ENCODE peak calls at places on chromosomes 11 and 22, in ten cellular contexts. Y, J, V, W, G, Z, A, L, N and C are unnamed samples.
A peak's percentile ranks its signal among the peaks of the same experiment; 100 is the strongest.

GRCh38 chr22:44445731-44446130 is 52.3 kb downstream of the RTL6 start:
- DNase-seq in Y (no peak), J (no peak), V (no peak), W (no peak), G (no peak), Z (no peak), A (no peak), L (no peak), N (no peak), C (no peak)

GRCh38 chr11:121476379-121477032 is 23.7 kb upstream of the SORL1-AS1 start:
- DNase-seq in Y (no peak), J (no peak), V (no peak), W (no peak), G (no peak), Z (no peak), A (peak; percentile 38), L (no peak), N (no peak), C (no peak)

GRCh38 chr11:57405271-57405890 is 14.9 kb upstream of the PRG2 start:
- DNase-seq in Y (no peak), J (no peak), V (no peak), W (no peak), G (no peak), Z (no peak), A (no peak), L (no peak), N (no peak), C (no peak)

GRCh38 chr22:36510966-36511881 is 4.4 kb upstream of the FOXRED2 start:
- DNase-seq in Y (peak; percentile 55), J (peak; percentile 12), V (peak; percentile 50), W (peak; percentile 10), G (no peak), Z (no peak), A (peak; percentile 68), L (peak; percentile 44), N (peak; percentile 38), C (peak; percentile 48)

GRCh38 chr22:38826801-38827200 is 17.0 kb downstream of the NPTXR start:
- DNase-seq in Y (no peak), J (no peak), V (no peak), W (no peak), G (no peak), Z (no peak), A (no peak), L (no peak), N (no peak), C (no peak)

GRCh38 chr11:29334781-29335140 is 682.1 kb downstream of the KCNA4 start:
- DNase-seq in Y (no peak), J (no peak), V (no peak), W (no peak), G (no peak), Z (no peak), A (no peak), L (no peak), N (no peak), C (no peak)

GRCh38 chr11:95138448-95138847 is 48.8 kb downstream of the ENDOD1 start:
- DNase-seq in Y (no peak), J (no peak), V (no peak), W (no peak), G (no peak), Z (no peak), A (peak; percentile 61), L (peak; percentile 27), N (peak; percentile 42), C (no peak)

GRCh38 chr11:64607381-64608259 is 16.6 kb downstream of the SLC22A12 start:
- DNase-seq in Y (no peak), J (no peak), V (no peak), W (no peak), G (peak; percentile 11), Z (no peak), A (no peak), L (no peak), N (no peak), C (no peak)

GRCh38 chr11:43555811-43556210 is 124.7 kb upstream of the HSD17B12 start:
- DNase-seq in Y (no peak), J (no peak), V (no peak), W (no peak), G (peak; percentile 17), Z (no peak), A (no peak), L (peak; percentile 26), N (peak; percentile 31), C (no peak)

GRCh38 chr11:17014321-17014773 is at the start of gene PLEKHA7:
- DNase-seq in Y (no peak), J (no peak), V (no peak), W (no peak), G (no peak), Z (no peak), A (peak; percentile 68), L (no peak), N (no peak), C (no peak)

GRCh38 chr11:130070829-130071205 is 1.1 kb downstream of the APLP2 start:
- DNase-seq in Y (peak; percentile 70), J (no peak), V (peak; percentile 9), W (no peak), G (no peak), Z (no peak), A (no peak), L (peak; percentile 45), N (peak; percentile 26), C (no peak)

GRCh38 chr11:23540101-23540561 is 679.9 kb upstream of the CCDC179 start:
- DNase-seq in Y (peak; percentile 39), J (no peak), V (peak; percentile 19), W (no peak), G (no peak), Z (no peak), A (peak; percentile 67), L (peak; percentile 89), N (peak; percentile 46), C (peak; percentile 57)

GRCh38 chr11:118002541-118003019 is 16.4 kb downstream of the IL10RA start:
- DNase-seq in Y (peak; percentile 85), J (no peak), V (peak; percentile 11), W (no peak), G (no peak), Z (no peak), A (no peak), L (no peak), N (no peak), C (no peak)

GRCh38 chr11:58574851-58575250 is 805 bp downstream of the LPXN start:
- DNase-seq in Y (no peak), J (no peak), V (peak; percentile 69), W (no peak), G (no peak), Z (no peak), A (no peak), L (peak; percentile 60), N (peak; percentile 57), C (no peak)

GRCh38 chr11:103322861-103323260 is 213.6 kb downstream of the DYNC2H1 start:
- DNase-seq in Y (no peak), J (no peak), V (no peak), W (no peak), G (no peak), Z (no peak), A (no peak), L (no peak), N (no peak), C (no peak)

GRCh38 chr11:132125855-132126841 is 755.7 kb downstream of the NTM start:
- DNase-seq in Y (no peak), J (no peak), V (peak; percentile 57), W (no peak), G (no peak), Z (no peak), A (no peak), L (peak; percentile 46), N (peak; percentile 21), C (no peak)

GRCh38 chr22:43895986-43896645 is 4.3 kb upstream of the PNPLA5 start:
- DNase-seq in Y (no peak), J (no peak), V (no peak), W (no peak), G (no peak), Z (no peak), A (no peak), L (no peak), N (no peak), C (no peak)

GRCh38 chr11:1736447-1736992 is 13.9 kb downstream of the IFITM10 start:
- DNase-seq in Y (no peak), J (no peak), V (peak; percentile 49), W (no peak), G (no peak), Z (no peak), A (no peak), L (peak; percentile 39), N (no peak), C (peak; percentile 41)

GRCh38 chr11:64659417-64660144 is 63.4 kb downstream of the NRXN2 start:
- DNase-seq in Y (peak; percentile 93), J (no peak), V (peak; percentile 95), W (no peak), G (no peak), Z (no peak), A (no peak), L (peak; percentile 95), N (peak; percentile 88), C (peak; percentile 89)

GRCh38 chr22:50604623-50605348 is 4.2 kb downstream of the MAPK8IP2 start:
- DNase-seq in Y (no peak), J (no peak), V (no peak), W (no peak), G (no peak), Z (no peak), A (no peak), L (no peak), N (no peak), C (no peak)

GRCh38 chr11:61666684-61667297 is 13.4 kb upstream of the DAGLA start:
- DNase-seq in Y (no peak), J (no peak), V (no peak), W (no peak), G (no peak), Z (no peak), A (peak; percentile 89), L (no peak), N (no peak), C (no peak)

GRCh38 chr11:40202569-40202968 is 1256.9 kb downstream of the LRRC4C start:
- DNase-seq in Y (no peak), J (no peak), V (no peak), W (no peak), G (no peak), Z (no peak), A (no peak), L (no peak), N (no peak), C (no peak)

GRCh38 chr22:24706732-24707476 is 67.6 kb downstream of the PIWIL3 start:
- DNase-seq in Y (no peak), J (no peak), V (no peak), W (no peak), G (no peak), Z (no peak), A (no peak), L (no peak), N (no peak), C (no peak)

GRCh38 chr22:22787805-22788459 is 99.7 kb upstream of the IGLL5 start:
- DNase-seq in Y (peak; percentile 69), J (peak; percentile 51), V (peak; percentile 17), W (peak; percentile 57), G (no peak), Z (peak; percentile 54), A (peak; percentile 64), L (peak; percentile 13), N (peak; percentile 38), C (peak; percentile 10)

GRCh38 chr11:72574534-72575460 is 99.4 kb downstream of the PDE2A start:
- DNase-seq in Y (no peak), J (no peak), V (no peak), W (no peak), G (no peak), Z (no peak), A (no peak), L (no peak), N (no peak), C (no peak)